ENCODE peak calls at places on chromosomes 11 and 22, in eight cellular contexts. C, T, R, D, L, P, W and E are unnamed samples.

GRCh38 chr22:46047841-46048595 is 71.1 kb upstream of the WNT7B start:
- DNase-seq in L (no peak), D (peak), C (peak), W (no peak), T (peak), P (peak), R (no peak), E (no peak)

GRCh38 chr22:27748355-27749168 is 53.0 kb downstream of the MN1 start:
- DNase-seq in C (no peak), D (no peak), L (no peak), R (peak), P (no peak), W (peak), T (peak), E (no peak)

GRCh38 chr11:125175896-125176575 is 11.5 kb downstream of the PKNOX2 start:
- DNase-seq in D (no peak), W (no peak), C (no peak), T (no peak), L (no peak), R (no peak), P (no peak), E (no peak)

GRCh38 chr22:19932367-19933206 is 9.0 kb upstream of the COMT start:
- DNase-seq in W (no peak), C (no peak), L (no peak), R (no peak), T (no peak), D (no peak), P (peak), E (no peak)

GRCh38 chr11:36177837-36178236 is 111.4 kb downstream of the COMMD9 start:
- DNase-seq in P (no peak), D (no peak), R (no peak), C (no peak), L (no peak), W (no peak), T (no peak), E (no peak)

GRCh38 chr11:6365659-6366058 is 24.6 kb upstream of the SMPD1 start:
- DNase-seq in L (no peak), W (no peak), C (no peak), D (no peak), T (no peak), P (no peak), R (no peak), E (no peak)

GRCh38 chr22:22587577-22588188 is 28.6 kb upstream of the PRAME start:
- DNase-seq in C (no peak), P (no peak), W (no peak), L (no peak), R (no peak), D (no peak), T (no peak), E (no peak)

GRCh38 chr11:9060700-9061111 is 30.7 kb downstream of the SCUBE2 start:
- DNase-seq in P (no peak), R (peak), D (no peak), C (no peak), T (no peak), L (no peak), W (peak), E (peak)

GRCh38 chr22:39534092-39534506 is 1.6 kb upstream of the RPS19BP1 start:
- DNase-seq in R (no peak), D (no peak), W (no peak), P (no peak), T (no peak), C (no peak), L (no peak), E (no peak)

GRCh38 chr11:67646535-67647336 is 3.8 kb downstream of the ACY3 start:
- DNase-seq in L (no peak), P (no peak), C (peak), D (no peak), T (no peak), W (no peak), R (no peak), E (peak)

GRCh38 chr22:24376002-24376401 is 51.4 kb upstream of the ADORA2A start:
- DNase-seq in D (no peak), R (no peak), W (no peak), T (no peak), L (no peak), C (no peak), P (no peak), E (no peak)

GRCh38 chr22:46546466-46547178 is 9.2 kb upstream of the CELSR1 start:
- DNase-seq in L (no peak), W (peak), T (peak), R (no peak), P (no peak), C (no peak), D (no peak), E (no peak)

GRCh38 chr11:114199051-114199450 is 97.1 kb upstream of the NNMT start:
- DNase-seq in P (no peak), R (no peak), L (no peak), C (no peak), T (no peak), W (no peak), D (no peak), E (no peak)

GRCh38 chr11:20357150-20357549 is 6.4 kb upstream of the HTATIP2 start:
- DNase-seq in L (no peak), P (no peak), D (no peak), T (no peak), R (no peak), W (no peak), C (no peak), E (no peak)

GRCh38 chr11:118921929-118922744 is 3.6 kb downstream of the BCL9L start:
- DNase-seq in R (peak), T (peak), C (peak), L (no peak), W (peak), P (peak), D (no peak), E (no peak)

GRCh38 chr11:119488256-119488995 is 65.5 kb upstream of the THY1 start:
- DNase-seq in L (no peak), C (peak), W (no peak), T (no peak), P (peak), R (no peak), D (no peak), E (no peak)

GRCh38 chr11:35340101-35340500 is 79.3 kb downstream of the SLC1A2 start:
- DNase-seq in C (no peak), R (no peak), L (no peak), P (no peak), D (no peak), T (no peak), W (no peak), E (no peak)

GRCh38 chr22:44975444-44976262 is 34.2 kb downstream of the PHF21B start:
- DNase-seq in L (peak), C (peak), D (peak), R (peak), W (peak), P (peak), T (peak), E (peak)

GRCh38 chr11:13261600-13262061 is 16.0 kb upstream of the BMAL1 start:
- DNase-seq in P (no peak), W (no peak), R (peak), L (no peak), D (no peak), C (no peak), T (peak), E (no peak)

GRCh38 chr11:2830886-2831285 is 54.7 kb downstream of the CDKN1C start:
- DNase-seq in T (no peak), W (no peak), P (no peak), C (no peak), R (no peak), L (no peak), D (no peak), E (no peak)